ENCODE peak calls at places on chromosomes 3 and 15, in ten cellular contexts. U is CD4-positive, alpha-beta T cell; C is activated T-cell treated with anti-CD3 and anti-CD28 coated beads, Interleukin-2, amount 50 U/mL, for 72 hours; B is MM.1S; Z is activated CD4-positive, alpha-beta T cell treated with anti-CD3 and anti-CD28 coated beads, Interleukin-2, amount 10 ng/mL, durations not matched to agents 7 days and 5 days; H is memory B cell; P is activated naive CD4-positive, alpha-beta T cell treated with anti-CD3 and anti-CD28 coated beads, Interleukin-2, amount 10 ng/mL, durations not matched to agents 7 days and 5 days; G is KBM-7; A is stimulated activated naive B cell treated with anti-CD40 and anti-IgM and Interleukin-4, amounts not matched to agents 10 μg/mL and 1 μg/mL and 100 μg/mL, for 72 hours; E is uterus. X is an unnamed sample.

GRCh38 chr3:49972656-49973055 is 32.7 kb downstream of the RBM6 start:
- DNase-seq in U (no peak), C (no peak), B (no peak), Z (no peak), H (no peak), P (no peak), G (no peak), A (no peak), E (no peak), X (no peak)

GRCh38 chr3:126908752-126909275 is 74.1 kb upstream of the PLXNA1 start:
- DNase-seq in U (no peak), C (no peak), B (peak; percentile 65), Z (peak; percentile 10), H (no peak), P (no peak), G (no peak), A (no peak), E (no peak), X (no peak)

GRCh38 chr15:62828364-62828763 is 214.2 kb upstream of the TPM1 start:
- DNase-seq in U (no peak), C (no peak), B (no peak), Z (no peak), H (no peak), P (no peak), G (no peak), A (no peak), E (no peak), X (no peak)

GRCh38 chr3:170277833-170278586 is 55.8 kb downstream of the PRKCI start:
- DNase-seq in U (no peak), C (no peak), B (peak; percentile 83), Z (no peak), H (no peak), P (no peak), G (no peak), A (no peak), E (no peak), X (no peak)

GRCh38 chr15:32042269-32042996 is 12.1 kb downstream of the CHRNA7 start:
- DNase-seq in U (no peak), C (no peak), B (no peak), Z (no peak), H (no peak), P (no peak), G (peak; percentile 5), A (no peak), E (no peak), X (no peak)

GRCh38 chr3:56753206-56753605 is 48.5 kb downstream of the ARHGEF3 start:
- DNase-seq in U (no peak), C (peak; percentile 78), B (no peak), Z (peak; percentile 30), H (no peak), P (peak; percentile 39), G (no peak), A (peak; percentile 43), E (no peak), X (no peak)

GRCh38 chr3:48927928-48928327 is 9.3 kb downstream of the ARIH2 start:
- DNase-seq in U (no peak), C (no peak), B (no peak), Z (no peak), H (no peak), P (no peak), G (peak; percentile 30), A (no peak), E (no peak), X (no peak)

GRCh38 chr3:71726106-71726505 is 904 bp upstream of the EIF4E3 start:
- DNase-seq in U (peak; percentile 48), C (peak; percentile 28), B (no peak), Z (peak; percentile 61), H (no peak), P (peak; percentile 74), G (no peak), A (no peak), E (no peak), X (no peak)

GRCh38 chr3:14949126-14949525 is 1.7 kb downstream of the NR2C2 start:
- DNase-seq in U (no peak), C (no peak), B (no peak), Z (no peak), H (no peak), P (no peak), G (no peak), A (no peak), E (no peak), X (no peak)